ENCODE peak calls at places on chromosomes 16 and 17, in ten cellular contexts. C is esophagus squamous epithelium, K is upper lobe of right lung, U is ascending aorta, B is colonic mucosa, E is stomach, W is GM12878, S is adrenal gland, O is NT2/D1, G is neural progenitor cell. V is an unnamed sample. For H3K36me3, the result is how much of the 10 kb centered on the place peaks cover.

GRCh38 chr17:21513012-21513570 is 136.9 kb downstream of the KCNJ12 start:
- DNase-seq in C (peak), K (peak), U (no peak), B (peak), E (peak), W (no peak), S (peak), O (peak), G (peak), V (no peak)

GRCh38 chr17:63249256-63250006 is 196.7 kb downstream of the CYB561 start:
- DNase-seq in C (no peak), K (no peak), U (no peak), B (no peak), E (no peak), W (no peak), S (no peak), O (no peak), G (no peak), V (no peak)

GRCh38 chr16:3681206-3681605 is 26.7 kb downstream of the DNASE1 start:
- DNase-seq in C (no peak), K (no peak), U (no peak), B (no peak), E (no peak), W (no peak), S (no peak), O (no peak), G (no peak), V (no peak)

GRCh38 chr17:60863892-60864673 is 186.4 kb downstream of the BCAS3 start:
- DNase-seq in C (no peak), K (no peak), U (no peak), B (no peak), E (no peak), W (no peak), S (no peak), O (no peak), G (no peak), V (no peak)

GRCh38 chr17:14308965-14309879 is 8.3 kb downstream of the HS3ST3B1 start:
- DNase-seq in C (peak), K (peak), U (peak), B (peak), E (peak), W (no peak), S (peak), O (no peak), G (peak), V (no peak)

GRCh38 chr17:41308251-41308917 is 725 bp downstream of the KRTAP16-1 start:
- DNase-seq in C (peak), K (peak), U (no peak), B (no peak), E (no peak), W (peak), S (peak), O (no peak), G (no peak), V (no peak)

GRCh38 chr17:82840431-82840831 is 609 bp upstream of the ZNF750 start:
- DNase-seq in C (no peak), K (peak), U (no peak), B (no peak), E (no peak), W (no peak), S (no peak), O (no peak), G (peak), V (no peak)

GRCh38 chr17:82267575-82268379 is 5.7 kb downstream of the CSNK1D start:
- DNase-seq in C (peak), K (peak), U (peak), B (peak), E (peak), W (no peak), S (peak), O (no peak), G (no peak), V (no peak)

GRCh38 chr17:42456223-42457106 is 2.2 kb upstream of the ATP6V0A1 start:
- DNase-seq in C (no peak), K (no peak), U (no peak), B (no peak), E (no peak), W (peak), S (no peak), O (no peak), G (no peak), V (peak)

GRCh38 chr17:61260061-61260797 is 139.4 kb upstream of the TBX2 start:
- DNase-seq in C (no peak), K (no peak), U (no peak), B (no peak), E (no peak), W (no peak), S (no peak), O (no peak), G (no peak), V (no peak)

GRCh38 chr16:3659200-3659599 is 4.7 kb downstream of the DNASE1 start:
- DNase-seq in C (no peak), K (no peak), U (no peak), B (no peak), E (no peak), W (no peak), S (no peak), O (no peak), G (no peak), V (no peak)

GRCh38 chr17:46035112-46035818 is 36.2 kb downstream of the STH start:
- DNase-seq in C (no peak), K (no peak), U (no peak), B (no peak), E (no peak), W (no peak), S (no peak), O (no peak), G (no peak), V (no peak)

GRCh38 chr17:16297367-16298139 is 55.7 kb downstream of the CENPV start:
- DNase-seq in C (no peak), K (no peak), U (no peak), B (peak), E (no peak), W (no peak), S (no peak), O (no peak), G (peak), V (no peak)

GRCh38 chr16:5642034-5642433 is 544.4 kb upstream of the EEF2KMT start:
- DNase-seq in C (no peak), K (no peak), U (no peak), B (no peak), E (no peak), W (no peak), S (no peak), O (no peak), G (no peak), V (no peak)

GRCh38 chr16:26905336-26905735 is 161.4 kb upstream of the C16orf82 start:
- DNase-seq in C (no peak), K (no peak), U (no peak), B (no peak), E (no peak), W (no peak), S (no peak), O (no peak), G (no peak), V (no peak)

GRCh38 chr17:36869856-36870617 is 67.2 kb upstream of the LHX1 start:
- DNase-seq in C (no peak), K (no peak), U (no peak), B (no peak), E (no peak), W (no peak), S (peak), O (no peak), G (no peak), V (no peak)

GRCh38 chr17:59110973-59111372 is 4.3 kb upstream of the TRIM37 start:
- DNase-seq in C (no peak), K (no peak), U (no peak), B (no peak), E (no peak), W (no peak), S (no peak), O (no peak), G (no peak), V (no peak)

GRCh38 chr16:88317619-88317977 is 65.2 kb upstream of the ZNF469 start:
- DNase-seq in C (no peak), K (no peak), U (no peak), B (no peak), E (no peak), W (no peak), S (no peak), O (no peak), G (no peak), V (no peak)

GRCh38 chr16:4414187-4414909 is 2.0 kb downstream of the CORO7 start:
- DNase-seq in C (no peak), K (no peak), U (no peak), B (no peak), E (peak), W (peak), S (no peak), O (no peak), G (no peak), V (no peak)

GRCh38 chr17:35930211-35931065 is at the start of gene RDM1:
- DNase-seq in C (no peak), K (peak), U (no peak), B (peak), E (peak), W (peak), S (peak), O (peak), G (peak), V (peak)

GRCh38 chr16:81446318-81447275 is 2.0 kb downstream of the CMIP start:
- DNase-seq in C (no peak), K (no peak), U (no peak), B (peak), E (peak), W (no peak), S (no peak), O (no peak), G (no peak), V (no peak)

GRCh38 chr17:60102632-60103047 is 23.9 kb upstream of the HEATR6 start:
- DNase-seq in C (no peak), K (peak), U (no peak), B (peak), E (no peak), W (no peak), S (no peak), O (no peak), G (no peak), V (no peak)

GRCh38 chr17:79211061-79211770 is 136.6 kb downstream of the ENGASE start:
- DNase-seq in C (no peak), K (no peak), U (no peak), B (no peak), E (no peak), W (no peak), S (no peak), O (no peak), G (no peak), V (no peak)

GRCh38 chr17:49859991-49860953 is 12.4 kb upstream of the TAC4 start:
- DNase-seq in C (no peak), K (peak), U (no peak), B (peak), E (peak), W (no peak), S (peak), O (no peak), G (peak), V (no peak)

GRCh38 chr17:55693244-55694216 is 29.1 kb downstream of the TMEM100 start:
- DNase-seq in C (no peak), K (no peak), U (no peak), B (peak), E (peak), W (no peak), S (peak), O (no peak), G (no peak), V (no peak)

GRCh38 chr17:8121531-8122390 is 2.1 kb downstream of the HES7 start:
- DNase-seq in C (no peak), K (no peak), U (no peak), B (peak), E (no peak), W (no peak), S (no peak), O (no peak), G (peak), V (no peak)

GRCh38 chr17:10527419-10527818 is 9.1 kb upstream of the MYH1 start:
- DNase-seq in C (no peak), K (no peak), U (no peak), B (no peak), E (no peak), W (no peak), S (no peak), O (no peak), G (no peak), V (no peak)

GRCh38 chr16:74888888-74889287 is 96.0 kb downstream of the WDR59 start:
- DNase-seq in C (no peak), K (no peak), U (no peak), B (no peak), E (no peak), W (no peak), S (no peak), O (no peak), G (no peak), V (no peak)

GRCh38 chr16:66386629-66387622 is 20.4 kb downstream of the CDH5 start:
- DNase-seq in C (no peak), K (no peak), U (no peak), B (no peak), E (peak), W (no peak), S (no peak), O (no peak), G (no peak), V (no peak)

GRCh38 chr16:56944954-56945839 is 13.3 kb downstream of the HERPUD1 start:
- DNase-seq in C (no peak), K (no peak), U (no peak), B (no peak), E (no peak), W (peak), S (no peak), O (no peak), G (no peak), V (no peak)
- H3K36me3 ChIP-seq in C (half or more), K (half or more), U (under half), B (under half), E (half or more), W (under half), S (half or more), O (half or more), G (under half), V (under half)

GRCh38 chr17:38410201-38410600 is 18.1 kb upstream of the ARHGAP23 start:
- DNase-seq in C (no peak), K (no peak), U (no peak), B (no peak), E (no peak), W (no peak), S (no peak), O (no peak), G (no peak), V (no peak)
- H3K36me3 ChIP-seq in C (under half), K (under half), U (under half), B (under half), E (under half), W (under half), S (under half), O (under half), G (under half), V (under half)

GRCh38 chr17:57266842-57267241 is 10.5 kb downstream of the MSI2 start:
- DNase-seq in C (no peak), K (no peak), U (no peak), B (no peak), E (no peak), W (no peak), S (peak), O (no peak), G (no peak), V (no peak)

GRCh38 chr17:57268176-57268575 is 11.9 kb downstream of the MSI2 start:
- DNase-seq in C (no peak), K (no peak), U (no peak), B (no peak), E (no peak), W (no peak), S (no peak), O (no peak), G (no peak), V (no peak)

GRCh38 chr17:57270801-57271245 is 14.5 kb downstream of the MSI2 start:
- DNase-seq in C (no peak), K (no peak), U (no peak), B (no peak), E (no peak), W (no peak), S (no peak), O (no peak), G (no peak), V (no peak)

GRCh38 chr17:57269598-57270255 is 13.4 kb downstream of the MSI2 start:
- DNase-seq in C (no peak), K (no peak), U (no peak), B (no peak), E (no peak), W (no peak), S (no peak), O (no peak), G (no peak), V (no peak)

GRCh38 chr17:57269052-57269451 is 12.7 kb downstream of the MSI2 start:
- DNase-seq in C (no peak), K (no peak), U (no peak), B (no peak), E (no peak), W (no peak), S (no peak), O (no peak), G (no peak), V (no peak)
- H3K36me3 ChIP-seq in C (half or more), K (under half), U (under half), B (under half), E (half or more), W (under half), S (under half), O (half or more), G (under half), V (under half)

DNA sequence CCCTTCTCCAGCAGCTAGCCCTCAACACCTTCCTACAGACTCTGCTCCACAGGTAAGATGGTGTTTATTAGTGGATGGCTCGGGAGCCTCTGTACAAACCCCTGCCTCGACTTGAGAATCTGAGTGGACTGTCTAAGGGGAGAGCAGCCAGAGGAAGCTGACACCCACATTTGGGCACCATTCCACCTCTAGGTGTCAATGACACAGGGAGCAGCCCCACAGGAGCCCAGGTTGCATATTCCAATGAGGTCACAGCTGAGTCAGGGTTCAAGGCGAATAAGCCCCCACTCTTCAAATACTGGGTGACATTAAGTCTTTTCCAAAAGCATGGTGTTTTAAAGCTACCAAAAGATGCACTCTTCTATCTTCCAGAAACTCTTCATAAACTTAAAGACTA is 31.9 kb downstream of the RANBP10 start:
- DNase-seq in C (no peak), K (no peak), U (no peak), B (no peak), E (no peak), W (no peak), S (peak), O (no peak), G (no peak), V (no peak)
- H3K36me3 ChIP-seq in C (under half), K (under half), U (under half), B (under half), E (under half), W (under half), S (under half), O (under half), G (under half), V (under half)

GRCh38 chr16:30722916-30723315 is 23.9 kb downstream of the SRCAP start:
- DNase-seq in C (no peak), K (no peak), U (no peak), B (no peak), E (no peak), W (no peak), S (no peak), O (no peak), G (no peak), V (no peak)

GRCh38 chr16:30723725-30724355 is 24.4 kb upstream of the PHKG2 start:
- DNase-seq in C (no peak), K (no peak), U (no peak), B (no peak), E (no peak), W (no peak), S (no peak), O (no peak), G (no peak), V (no peak)

GRCh38 chr16:30728321-30728720 is 19.9 kb upstream of the PHKG2 start:
- DNase-seq in C (no peak), K (no peak), U (no peak), B (no peak), E (no peak), W (no peak), S (no peak), O (no peak), G (no peak), V (no peak)

GRCh38 chr16:30724641-30725464 is 23.4 kb upstream of the PHKG2 start:
- DNase-seq in C (no peak), K (peak), U (no peak), B (peak), E (no peak), W (no peak), S (peak), O (no peak), G (no peak), V (no peak)

GRCh38 chr16:30725465-30725792 is 22.8 kb upstream of the PHKG2 start:
- DNase-seq in C (no peak), K (no peak), U (no peak), B (no peak), E (no peak), W (no peak), S (no peak), O (no peak), G (no peak), V (no peak)
- H3K36me3 ChIP-seq in C (half or more), K (half or more), U (half or more), B (under half), E (half or more), W (under half), S (half or more), O (half or more), G (under half), V (half or more)

GRCh38 chr17:50867856-50868438 is 1.8 kb upstream of the TOB1 start:
- DNase-seq in C (no peak), K (no peak), U (no peak), B (no peak), E (no peak), W (no peak), S (no peak), O (no peak), G (no peak), V (no peak)

GRCh38 chr17:50866950-50867855 is 1.0 kb upstream of the TOB1 start:
- DNase-seq in C (peak), K (peak), U (peak), B (peak), E (peak), W (peak), S (peak), O (peak), G (peak), V (peak)

GRCh38 chr17:50865868-50866260 is 290 bp downstream of the TOB1 start:
- DNase-seq in C (no peak), K (no peak), U (no peak), B (no peak), E (no peak), W (no peak), S (no peak), O (peak), G (no peak), V (no peak)

GRCh38 chr17:50865060-50865867 is 890 bp downstream of the TOB1 start:
- DNase-seq in C (no peak), K (peak), U (no peak), B (peak), E (peak), W (no peak), S (peak), O (peak), G (peak), V (no peak)

GRCh38 chr17:50866261-50866949 is at the start of gene TOB1:
- DNase-seq in C (peak), K (peak), U (peak), B (peak), E (peak), W (peak), S (peak), O (peak), G (peak), V (no peak)
- H3K36me3 ChIP-seq in C (under half), K (under half), U (under half), B (under half), E (under half), W (under half), S (under half), O (under half), G (under half), V (under half)

V was measured in SK-N-MC.